ENCODE peak calls at places on chromosomes 2 and 18, in eight cellular contexts. T is OCI-LY7; G is tibial artery; E is CD8-positive, alpha-beta memory T cell; O is brain microvascular endothelial cell; W is HFF-Myc; P is GM12865; I is LNCaP clone FGC. N is an unnamed sample.

GRCh38 chr2:11398710-11399109 is 54.3 kb upstream of the ROCK2 start:
- DNase-seq in T (no peak), E (no peak), I (no peak), O (no peak), P (no peak), G (no peak), W (no peak), N (no peak)

GRCh38 chr2:133557624-133558023 is 10.6 kb downstream of the NCKAP5 start:
- DNase-seq in G (no peak), O (no peak), I (no peak), E (no peak), P (no peak), T (no peak), W (no peak), N (no peak)

GRCh38 chr2:168687314-168687713 is 115.1 kb upstream of the NOSTRIN start:
- DNase-seq in G (no peak), T (peak), I (no peak), E (no peak), O (peak), W (no peak), P (peak), N (no peak)

GRCh38 chr2:27211943-27212625 is at the start of the genes ATRAID and SLC5A6:
- DNase-seq in E (peak), P (peak), O (peak), G (peak), W (peak), T (peak), I (peak), N (peak)

GRCh38 chr2:239468491-239469017 is 67.7 kb upstream of the HDAC4 start:
- DNase-seq in O (no peak), G (peak), I (no peak), E (no peak), T (no peak), W (no peak), P (no peak), N (no peak)

GRCh38 chr2:37523861-37524362 is 147.5 kb downstream of the CDC42EP3 start:
- DNase-seq in T (no peak), G (peak), E (no peak), W (no peak), O (peak), I (no peak), P (no peak), N (no peak)

GRCh38 chr2:68936462-68936861 is 16.2 kb downstream of the GKN2 start:
- DNase-seq in O (peak), I (no peak), T (no peak), E (no peak), G (no peak), P (no peak), W (no peak), N (no peak)

GRCh38 chr2:73561422-73561821 is 80.8 kb downstream of the NAT8 start:
- DNase-seq in O (no peak), G (no peak), I (no peak), P (no peak), T (no peak), E (no peak), W (no peak), N (no peak)

GRCh38 chr2:120450196-120450820 is 104.4 kb downstream of the INHBB start:
- DNase-seq in T (no peak), I (no peak), E (no peak), P (no peak), G (peak), W (no peak), O (no peak), N (peak)

GRCh38 chr2:150548527-150548926 is 61.1 kb upstream of the RND3 start:
- DNase-seq in T (peak), G (no peak), I (no peak), O (no peak), W (no peak), P (peak), E (no peak), N (no peak)

GRCh38 chr2:217740796-217741195 is 262.0 kb downstream of the TNS1 start:
- DNase-seq in P (no peak), G (no peak), O (no peak), I (no peak), E (no peak), T (no peak), W (no peak), N (no peak)

GRCh38 chr18:59660976-59661743 is 36.1 kb downstream of the CCBE1 start:
- DNase-seq in O (no peak), I (no peak), W (no peak), P (no peak), G (no peak), E (no peak), T (no peak), N (no peak)

GRCh38 chr2:190267302-190267701 is 52.3 kb downstream of the HIBCH start:
- DNase-seq in W (no peak), I (no peak), E (no peak), P (no peak), G (no peak), T (no peak), O (peak), N (no peak)

GRCh38 chr18:36432880-36433279 is 135.4 kb downstream of the FHOD3 start:
- DNase-seq in W (no peak), G (no peak), I (no peak), O (no peak), P (no peak), T (no peak), E (no peak), N (no peak)

DNA sequence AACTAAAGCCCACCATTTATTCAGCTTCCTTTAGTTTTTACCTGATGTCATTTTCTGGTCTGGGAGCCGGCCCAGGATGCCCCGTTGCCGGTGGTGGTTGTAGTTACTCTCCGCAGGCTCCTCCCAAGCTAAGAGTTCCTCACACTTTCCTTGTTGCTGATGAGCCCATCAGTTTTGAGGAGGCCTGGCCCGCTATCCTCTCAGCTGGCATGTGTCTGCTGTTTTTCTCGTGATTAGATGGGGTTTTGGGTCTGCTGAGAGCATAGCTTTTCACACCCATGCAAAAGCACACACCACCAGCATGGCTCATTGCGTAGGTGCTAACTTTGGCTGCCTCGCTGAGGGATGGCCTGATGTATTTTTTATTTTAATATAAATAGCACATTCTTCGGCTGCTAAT is 72.1 kb downstream of the PSMG2 start:
- DNase-seq in I (no peak), E (no peak), P (no peak), G (no peak), W (no peak), O (no peak), T (no peak), N (no peak)
- H3K4me3 ChIP-seq in I (no peak), E (peak), P (no peak), G (no peak), W (no peak), O (no peak), T (no peak), N (no peak)

GRCh38 chr2:20665261-20666113 is 1.5 kb upstream of the GDF7 start:
- DNase-seq in W (no peak), O (no peak), G (peak), I (no peak), P (no peak), T (no peak), E (no peak), N (peak)
- H3K4me3 ChIP-seq in W (no peak), O (no peak), G (peak), I (no peak), P (no peak), T (no peak), E (no peak), N (peak)

DNA sequence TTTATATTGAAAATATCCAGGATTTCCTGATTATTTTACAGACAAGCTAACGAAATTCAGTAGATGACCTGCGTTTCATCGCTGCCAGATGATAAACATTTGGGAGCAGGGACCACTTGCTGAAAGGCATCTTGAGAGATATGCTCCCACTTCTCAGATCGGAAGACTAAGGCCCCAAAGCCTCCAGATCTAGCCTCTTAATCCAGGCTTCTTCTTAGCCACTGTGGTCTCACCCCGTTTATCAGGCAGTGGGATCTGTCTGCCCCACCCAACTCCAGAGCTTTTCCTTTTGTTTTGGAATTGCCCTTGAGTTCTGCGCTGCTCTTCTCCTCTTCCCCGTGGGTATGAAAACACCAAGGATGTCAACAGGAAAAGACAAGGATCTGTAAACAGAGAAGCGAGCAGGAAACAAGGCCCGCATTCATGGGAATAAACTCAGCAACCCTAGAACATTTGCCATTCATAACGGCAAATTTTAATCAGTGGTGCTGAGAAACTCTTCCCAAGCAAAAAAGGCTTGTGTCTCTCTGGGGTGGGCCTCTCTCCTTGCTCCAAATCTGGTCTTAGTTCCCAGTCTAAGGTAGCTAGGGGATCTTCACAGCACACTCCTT is 21.4 kb downstream of the MYL12B start:
- DNase-seq in P (no peak), O (no peak), G (no peak), T (no peak), E (no peak), I (no peak), W (no peak), N (no peak)
- H3K4me3 ChIP-seq in P (no peak), O (no peak), G (no peak), T (no peak), E (no peak), I (no peak), W (no peak), N (no peak)

DNA sequence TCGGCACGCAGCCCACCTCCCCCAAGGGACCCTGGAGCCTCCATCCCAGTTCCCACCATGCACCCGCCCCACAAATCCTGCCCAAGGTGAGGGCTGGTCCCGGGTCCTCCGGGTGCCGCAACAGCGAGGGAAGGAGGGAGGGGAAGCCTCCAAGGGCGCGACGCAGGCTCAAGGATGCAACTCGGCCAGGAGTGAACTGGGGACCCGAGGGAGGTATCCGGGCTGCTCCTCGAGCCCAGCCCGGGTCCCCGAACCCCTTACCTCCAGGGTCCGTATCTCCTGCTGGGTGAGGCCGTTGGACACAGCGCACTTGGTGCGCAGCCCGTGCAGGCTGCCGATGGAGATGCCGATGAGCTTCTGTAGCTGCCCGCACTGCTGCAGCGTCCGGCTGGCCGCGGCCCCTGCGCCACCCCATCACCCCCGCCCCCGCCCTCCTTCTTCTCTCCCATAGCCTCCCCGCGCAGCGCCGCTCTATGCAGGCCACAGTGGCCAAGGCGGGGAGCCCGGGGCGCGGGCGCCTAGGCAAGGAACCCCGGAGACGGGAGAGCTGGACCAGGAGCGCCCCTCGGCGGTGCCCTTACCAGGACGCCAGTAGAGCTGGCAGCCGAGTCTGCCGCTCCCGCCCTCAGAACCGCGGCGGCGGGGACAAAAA is 124.1 kb downstream of the ANKRD30BL start:
- DNase-seq in E (no peak), I (no peak), O (no peak), P (no peak), W (no peak), T (peak), G (no peak), N (peak)
- H3K4me3 ChIP-seq in E (no peak), I (peak), O (peak), P (no peak), W (peak), T (peak), G (peak), N (peak)

GRCh38 chr2:54570321-54570881 is 114.3 kb downstream of the SPTBN1 start:
- DNase-seq in G (no peak), W (no peak), E (no peak), T (peak), P (peak), I (no peak), O (no peak), N (no peak)
- H3K4me3 ChIP-seq in G (no peak), W (no peak), E (peak), T (peak), P (peak), I (no peak), O (no peak), N (no peak)

GRCh38 chr18:9015689-9016088 is 86.8 kb upstream of the NDUFV2 start:
- DNase-seq in G (no peak), I (no peak), O (no peak), T (no peak), W (no peak), E (no peak), P (no peak), N (no peak)

GRCh38 chr18:9019135-9019534 is 83.4 kb upstream of the NDUFV2 start:
- DNase-seq in G (no peak), E (no peak), O (no peak), P (no peak), W (no peak), I (no peak), T (no peak), N (no peak)

GRCh38 chr18:9016819-9017169 is 85.7 kb upstream of the NDUFV2 start:
- DNase-seq in E (no peak), O (no peak), P (no peak), W (no peak), G (no peak), T (no peak), I (no peak), N (no peak)

GRCh38 chr18:9017170-9017899 is 85.2 kb upstream of the NDUFV2 start:
- DNase-seq in P (peak), G (peak), W (peak), E (no peak), I (no peak), O (peak), T (peak), N (peak)

GRCh38 chr18:9017900-9018217 is 84.6 kb upstream of the NDUFV2 start:
- DNase-seq in O (peak), P (no peak), W (no peak), G (no peak), T (no peak), I (no peak), E (no peak), N (peak)
- H3K4me3 ChIP-seq in O (peak), P (peak), W (peak), G (peak), T (no peak), I (no peak), E (no peak), N (no peak)

GRCh38 chr18:76351961-76352581 is 143.0 kb downstream of the ZNF516 start:
- DNase-seq in I (no peak), W (peak), O (peak), G (no peak), E (no peak), T (no peak), P (no peak), N (peak)
- H3K4me3 ChIP-seq in I (no peak), W (no peak), O (no peak), G (no peak), E (no peak), T (no peak), P (no peak), N (no peak)

DNA sequence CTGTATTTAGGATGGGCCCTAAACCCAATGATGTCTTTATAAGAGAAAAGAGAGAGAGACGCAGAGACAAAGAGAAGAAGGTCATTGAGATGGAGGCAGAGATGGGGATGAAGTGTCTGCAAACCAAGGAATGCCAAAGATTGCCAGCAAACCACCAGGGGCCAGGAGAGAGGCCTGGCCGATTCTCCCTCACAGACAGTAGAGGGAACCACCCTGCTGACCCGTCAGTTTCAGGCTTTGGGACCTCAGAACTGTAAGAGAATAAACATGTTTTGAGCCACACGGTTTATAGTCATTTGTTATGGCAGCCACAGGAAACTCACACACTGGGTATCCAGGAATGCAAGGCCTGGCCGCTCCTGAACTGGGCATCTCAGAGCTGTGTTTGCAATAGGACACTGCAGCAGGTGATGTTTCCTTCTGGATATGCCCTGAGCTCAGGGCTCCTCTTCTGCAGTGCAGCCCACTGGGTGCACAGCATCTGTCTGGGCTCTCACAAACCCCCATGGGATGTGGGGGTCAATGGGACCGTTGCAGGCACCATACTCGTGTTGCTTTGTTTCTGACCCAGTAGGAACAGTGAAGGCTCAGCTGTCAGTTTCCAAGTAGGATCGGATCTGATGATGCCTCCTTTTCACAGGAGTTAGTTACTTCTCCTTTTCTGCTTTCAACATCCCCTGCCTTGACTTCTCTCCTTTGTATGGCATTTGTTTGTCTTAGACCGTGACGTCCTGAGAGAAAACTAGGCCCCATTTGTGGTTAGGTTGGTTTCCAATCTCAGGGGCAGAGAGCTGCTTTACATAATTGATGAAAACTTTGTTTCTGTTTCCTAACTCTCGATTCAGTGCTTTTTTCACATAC is 20.8 kb downstream of the PTPN18 start:
- DNase-seq in G (no peak), I (no peak), P (peak), W (no peak), E (no peak), O (no peak), T (peak), N (no peak)
- H3K4me3 ChIP-seq in G (no peak), I (no peak), P (peak), W (no peak), E (no peak), O (no peak), T (peak), N (no peak)

DNA sequence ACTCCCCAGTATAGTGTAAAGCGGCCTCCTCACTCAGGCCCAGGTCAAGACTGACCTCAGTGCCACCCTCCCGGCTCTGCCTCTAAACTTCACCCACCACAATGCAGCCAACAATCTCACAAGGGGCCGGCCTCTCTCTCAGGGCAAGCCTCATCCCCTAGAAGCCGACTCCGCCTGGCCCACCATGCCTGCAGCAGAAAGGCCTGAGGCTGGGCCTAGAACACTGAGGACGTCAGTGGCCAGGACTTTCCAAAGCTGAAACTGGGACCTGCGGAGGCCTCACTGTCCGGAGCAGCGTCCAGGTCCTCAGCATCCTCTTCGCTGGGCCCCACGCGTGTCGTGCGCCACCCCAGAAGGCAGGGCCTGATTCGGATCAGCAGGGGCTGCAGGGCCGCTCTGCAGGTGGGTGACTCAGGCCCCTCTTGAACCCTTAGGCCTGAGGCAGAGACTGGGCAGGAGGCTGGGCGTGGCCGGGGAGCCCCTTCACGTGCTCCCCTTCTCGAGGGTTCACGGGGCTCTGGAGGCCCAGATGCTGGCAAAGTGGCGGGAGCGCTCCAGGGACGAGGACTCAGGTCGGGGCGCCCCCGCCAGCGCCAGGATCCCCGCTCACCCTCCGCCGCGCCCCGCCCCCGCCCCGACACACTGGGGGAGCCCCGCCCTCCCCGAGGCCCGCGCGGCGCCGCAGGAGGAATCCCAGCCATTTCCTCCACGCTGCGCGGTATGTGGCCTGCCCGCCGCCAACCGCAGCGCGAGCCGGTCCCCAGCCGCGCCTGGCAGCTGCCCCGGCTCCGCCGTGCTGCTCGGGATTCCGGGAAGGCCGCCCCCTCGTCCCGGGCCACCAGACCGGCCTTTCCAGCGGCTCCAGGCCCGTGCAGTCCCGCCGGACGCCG is 53.1 kb downstream of the PKDCC start:
- DNase-seq in W (no peak), T (no peak), G (peak), O (peak), E (peak), P (peak), I (no peak), N (peak)
- H3K4me3 ChIP-seq in W (no peak), T (no peak), G (peak), O (peak), E (peak), P (peak), I (no peak), N (no peak)